ENCODE peak calls at places on chromosomes 11 and 22, in four cellular contexts. G, O, Z and K are unnamed samples.

GRCh38 chr22:40791241-40791640 is 27.9 kb downstream of the SLC25A17 start:
- DNase-seq in G (no peak), O (no peak), Z (no peak), K (no peak)

GRCh38 chr11:63870351-63871197 is 31.7 kb downstream of the MARK2 start:
- DNase-seq in G (no peak), O (no peak), Z (no peak), K (no peak)

GRCh38 chr11:368414-369335 is 624 bp upstream of the B4GALNT4 start:
- DNase-seq in G (no peak), O (no peak), Z (no peak), K (no peak)

GRCh38 chr22:41739576-41739975 is 40.3 kb downstream of the MEI1 start:
- DNase-seq in G (no peak), O (no peak), Z (no peak), K (no peak)

GRCh38 chr11:43758942-43759341 is 78.4 kb downstream of the HSD17B12 start:
- DNase-seq in G (no peak), O (no peak), Z (no peak), K (no peak)

GRCh38 chr11:38019072-38019775 is 1421.2 kb upstream of the RAG2 start:
- DNase-seq in G (no peak), O (no peak), Z (no peak), K (no peak)

GRCh38 chr11:46390331-46391171 is 1.0 kb downstream of the CHRM4 start:
- DNase-seq in G (no peak), O (no peak), Z (no peak), K (no peak)

GRCh38 chr22:32411388-32411787 is 659 bp downstream of the RTCB start:
- DNase-seq in G (peak; percentile 2), O (no peak), Z (no peak), K (no peak)

GRCh38 chr11:911031-911889 is 650 bp upstream of the CHID1 start:
- DNase-seq in G (no peak), O (peak; percentile 19), Z (no peak), K (no peak)

GRCh38 chr11:125404811-125405481 is 91.1 kb downstream of the FEZ1 start:
- DNase-seq in G (no peak), O (peak; percentile 49), Z (peak; percentile 38), K (no peak)

GRCh38 chr11:2885017-2885675 is 429 bp downstream of the CDKN1C start:
- DNase-seq in G (no peak), O (peak; percentile 71), Z (no peak), K (no peak)

GRCh38 chr22:27063841-27064240 is 406.5 kb downstream of the MIAT start:
- DNase-seq in G (no peak), O (no peak), Z (no peak), K (no peak)

GRCh38 chr22:20013382-20013871 is 3.2 kb downstream of the ARVCF start:
- DNase-seq in G (no peak), O (no peak), Z (no peak), K (no peak)

GRCh38 chr11:128232588-128232987 is 354.8 kb downstream of the ETS1 start:
- DNase-seq in G (no peak), O (no peak), Z (no peak), K (no peak)

GRCh38 chr22:39534092-39534506 is 1.6 kb upstream of the RPS19BP1 start:
- DNase-seq in G (no peak), O (no peak), Z (no peak), K (no peak)

GRCh38 chr22:24435861-24436351 is 8.5 kb downstream of the ADORA2A start:
- DNase-seq in G (no peak), O (no peak), Z (no peak), K (no peak)

GRCh38 chr11:8631395-8632110 is 37.5 kb upstream of the STK33 start:
- DNase-seq in G (no peak), O (peak; percentile 18), Z (no peak), K (peak; percentile 77)

GRCh38 chr11:115083129-115083823 is 404.9 kb downstream of the NXPE2 start:
- DNase-seq in G (no peak), O (no peak), Z (no peak), K (no peak)

GRCh38 chr22:44261861-44262595 is 50.7 kb downstream of the SHISAL1 start:
- DNase-seq in G (no peak), O (no peak), Z (no peak), K (no peak)

GRCh38 chr11:112290462-112290894 is 29.8 kb upstream of the PLET1 start:
- DNase-seq in G (no peak), O (no peak), Z (no peak), K (no peak)
- H3K4me3 ChIP-seq in G (peak overlapping the region; percentile 65), O (peak overlapping the region; percentile 65), Z (no peak overlapping the region), K (peak overlapping the region; percentile 78)

GRCh38 chr11:65384301-65384889 is 1.9 kb upstream of the SLC25A45 start:
- DNase-seq in G (no peak), O (no peak), Z (no peak), K (no peak)

GRCh38 chr11:65381721-65382035 is 768 bp downstream of the SLC25A45 start:
- DNase-seq in G (no peak), O (no peak), Z (no peak), K (no peak)

GRCh38 chr11:65382036-65382803 is at the start of gene SLC25A45:
- DNase-seq in G (peak; percentile 94), O (peak; percentile 85), Z (peak; percentile 94), K (peak; percentile 97)

GRCh38 chr11:65383778-65384177 is 1.3 kb upstream of the SLC25A45 start:
- DNase-seq in G (no peak), O (no peak), Z (no peak), K (no peak)

GRCh38 chr11:65382804-65383368 is 440 bp upstream of the SLC25A45 start:
- DNase-seq in G (no peak), O (no peak), Z (no peak), K (no peak)
- H3K4me3 ChIP-seq in G (peak overlapping the region; percentile 19), O (peak overlapping the region; percentile 59), Z (no peak overlapping the region), K (peak overlapping the region; percentile 53)

GRCh38 chr11:3914807-3915206 is 59.3 kb downstream of the STIM1 start:
- DNase-seq in G (no peak), O (no peak), Z (no peak), K (no peak)

GRCh38 chr11:3909901-3910300 is 54.4 kb downstream of the STIM1 start:
- DNase-seq in G (no peak), O (no peak), Z (no peak), K (no peak)

GRCh38 chr11:3911908-3912505 is 56.5 kb downstream of the STIM1 start:
- DNase-seq in G (no peak), O (no peak), Z (no peak), K (no peak)

GRCh38 chr11:3916962-3917361 is 61.5 kb downstream of the STIM1 start:
- DNase-seq in G (no peak), O (no peak), Z (peak; percentile 51), K (no peak)

DNA sequence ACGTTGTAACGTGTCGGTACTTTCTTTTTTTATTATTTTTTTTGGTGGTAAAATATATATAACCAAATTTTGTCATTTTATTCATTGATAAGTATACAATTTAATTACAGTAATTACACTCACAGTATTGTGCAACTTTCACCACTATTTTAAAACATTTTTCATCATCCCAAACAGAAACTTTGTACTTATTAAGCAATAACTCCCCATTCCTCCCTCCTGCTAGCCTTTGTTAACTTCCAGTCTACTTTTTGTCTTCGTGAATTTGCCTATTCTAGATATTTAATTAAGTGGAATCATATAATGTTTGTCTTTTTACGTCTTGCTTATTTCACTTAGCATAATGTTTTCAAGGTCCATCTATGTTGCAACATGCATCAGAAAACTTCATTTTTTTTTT is 58.5 kb downstream of the STIM1 start:
- DNase-seq in G (no peak), O (no peak), Z (no peak), K (no peak)
- H3K4me3 ChIP-seq in G (no peak overlapping the region), O (no peak overlapping the region), Z (no peak overlapping the region), K (no peak overlapping the region)

DNA sequence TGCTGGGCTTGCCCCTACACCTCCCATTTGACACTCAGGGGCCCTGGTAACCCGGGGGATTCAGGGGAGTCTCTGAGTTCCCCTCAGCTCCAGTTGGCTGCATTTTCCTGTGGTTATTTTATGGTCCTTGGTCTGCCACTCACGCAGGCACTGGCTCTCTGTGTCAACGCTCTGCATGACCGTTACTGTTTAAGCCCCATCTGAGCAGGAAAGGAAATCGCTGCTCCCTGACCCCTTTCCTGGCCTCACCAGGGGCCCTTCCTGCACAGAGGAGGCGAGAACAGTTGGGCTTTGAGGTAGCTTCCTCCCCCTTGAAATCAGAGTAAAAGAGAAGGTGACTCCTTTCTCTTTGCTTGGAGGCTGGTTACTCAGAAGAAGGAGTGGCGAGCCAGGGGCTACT is 2.4 kb downstream of the C1QTNF4 start:
- DNase-seq in G (no peak), O (no peak), Z (no peak), K (no peak)
- H3K4me3 ChIP-seq in G (no peak overlapping the region), O (no peak overlapping the region), Z (no peak overlapping the region), K (no peak overlapping the region)

DNA sequence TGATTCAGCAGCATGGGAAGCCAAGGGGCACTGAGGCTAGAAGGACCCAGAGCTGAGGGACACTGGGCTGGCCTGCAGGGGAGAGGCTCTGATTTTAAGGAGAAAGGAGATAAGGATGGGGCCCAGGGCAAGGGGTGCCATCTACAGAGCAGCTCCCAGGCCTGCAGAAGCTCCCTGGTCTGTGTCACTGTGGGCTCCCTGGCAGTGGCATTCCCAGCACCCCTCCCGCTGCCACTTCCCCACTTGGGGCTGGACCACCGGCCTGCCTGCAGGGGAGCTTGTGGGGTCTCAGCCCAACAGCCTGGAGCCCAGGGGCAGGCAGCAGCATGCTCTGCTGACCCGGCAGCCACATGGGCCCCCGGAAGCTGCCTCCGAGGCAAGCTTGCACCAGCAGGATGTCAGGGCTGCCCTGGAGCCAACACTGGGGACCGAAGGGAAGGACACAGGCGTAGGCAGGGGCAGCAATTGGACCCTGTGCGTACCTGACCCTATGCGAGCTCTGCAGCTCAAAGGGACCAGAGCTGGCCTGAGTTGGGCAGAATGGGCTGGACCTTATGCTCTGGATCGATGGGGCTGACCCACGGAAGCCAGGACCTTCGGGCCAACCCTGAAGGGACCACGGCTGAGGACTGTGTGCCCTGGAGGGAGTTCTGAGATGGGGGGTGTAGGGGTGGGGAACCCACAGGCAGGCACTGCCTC is 35.4 kb upstream of the WNT7B start:
- DNase-seq in G (no peak), O (no peak), Z (no peak), K (no peak)
- H3K4me3 ChIP-seq in G (no peak overlapping the region), O (no peak overlapping the region), Z (no peak overlapping the region), K (no peak overlapping the region)